ENCODE peak calls at places on chromosomes 13 and 19, in six cellular contexts. Z is endothelial cell of umbilical vein; T is heart left ventricle; K is CD8-positive, alpha-beta T cell; I is Peyer's patch; E is psoas muscle. J is an unnamed sample.

GRCh38 chr13:57418067-57418677 is 213.4 kb upstream of the PCDH17 start:
- DNase-seq in Z (no peak), T (no peak), K (no peak), I (no peak), E (no peak), J (no peak)

GRCh38 chr19:44552324-44552723 is 22.8 kb upstream of the CEACAM20 start:
- DNase-seq in Z (peak; percentile 45), T (no peak), K (no peak), I (peak; percentile 60), E (no peak), J (no peak)

GRCh38 chr19:1106841-1107654 is 3.3 kb downstream of the GPX4 start:
- DNase-seq in Z (no peak), T (no peak), K (no peak), I (no peak), E (no peak), J (no peak)

GRCh38 chr13:33352023-33352422 is 66.5 kb upstream of the STARD13 start:
- DNase-seq in Z (no peak), T (no peak), K (no peak), I (no peak), E (no peak), J (no peak)

GRCh38 chr19:5364674-5365073 is 24.1 kb upstream of the PTPRS start:
- DNase-seq in Z (no peak), T (no peak), K (no peak), I (no peak), E (no peak), J (no peak)

GRCh38 chr19:35908010-35908441 is at the start of gene TYROBP:
- DNase-seq in Z (no peak), T (peak; percentile 64), K (no peak), I (no peak), E (no peak), J (no peak)

GRCh38 chr19:9205506-9206113 is 13.8 kb downstream of the OR7D4 start:
- DNase-seq in Z (peak; percentile 58), T (peak; percentile 58), K (peak; percentile 59), I (peak; percentile 86), E (peak; percentile 61), J (peak; percentile 51)

GRCh38 chr19:48393559-48394330 is at the start of gene GRIN2D:
- DNase-seq in Z (peak; percentile 26), T (no peak), K (no peak), I (no peak), E (no peak), J (peak; percentile 18)

GRCh38 chr13:45704211-45704739 is 2.2 kb downstream of the CBY2 start:
- DNase-seq in Z (no peak), T (no peak), K (no peak), I (no peak), E (no peak), J (no peak)

GRCh38 chr19:40523322-40524047 is 53.2 kb upstream of the SHKBP1 start:
- DNase-seq in Z (peak; percentile 49), T (peak; percentile 48), K (no peak), I (peak; percentile 89), E (peak; percentile 49), J (peak; percentile 35)

GRCh38 chr19:29540128-29540527 is 14.3 kb downstream of the VSTM2B start:
- DNase-seq in Z (no peak), T (no peak), K (no peak), I (peak; percentile 23), E (no peak), J (no peak)

GRCh38 chr19:5031231-5032100 is 62.6 kb downstream of the KDM4B start:
- DNase-seq in Z (peak; percentile 61), T (peak; percentile 85), K (peak; percentile 78), I (peak; percentile 92), E (peak; percentile 86), J (peak; percentile 67)

GRCh38 chr13:39676315-39676876 is 20.9 kb downstream of the COG6 start:
- DNase-seq in Z (peak; percentile 55), T (no peak), K (no peak), I (no peak), E (no peak), J (peak; percentile 43)

GRCh38 chr13:66001136-66001535 is 1229.0 kb downstream of the PCDH9 start:
- DNase-seq in Z (no peak), T (no peak), K (no peak), I (no peak), E (no peak), J (no peak)

GRCh38 chr19:11138659-11139526 is 16.7 kb downstream of the SPC24 start:
- DNase-seq in Z (peak; percentile 51), T (peak; percentile 90), K (no peak), I (peak; percentile 67), E (peak; percentile 87), J (no peak)

GRCh38 chr19:46861691-46862503 is 1.1 kb downstream of the ARHGAP35 start:
- DNase-seq in Z (peak; percentile 33), T (peak; percentile 30), K (no peak), I (peak; percentile 49), E (no peak), J (no peak)

GRCh38 chr13:95784891-95785290 is 108.0 kb downstream of the DNAJC3 start:
- DNase-seq in Z (no peak), T (no peak), K (no peak), I (no peak), E (no peak), J (no peak)

GRCh38 chr19:44757735-44758505 is 9.4 kb downstream of the BCL3 start:
- DNase-seq in Z (peak; percentile 53), T (peak; percentile 92), K (no peak), I (no peak), E (peak; percentile 85), J (no peak)

GRCh38 chr19:23286477-23286876 is 36.3 kb upstream of the ZNF724 start:
- DNase-seq in Z (no peak), T (no peak), K (no peak), I (no peak), E (no peak), J (no peak)

GRCh38 chr19:2076481-2077082 is 19.5 kb downstream of the MOB3A start:
- DNase-seq in Z (no peak), T (no peak), K (no peak), I (no peak), E (no peak), J (no peak)

GRCh38 chr13:30450066-30450465 is 15.7 kb downstream of the HMGB1 start:
- DNase-seq in Z (no peak), T (no peak), K (no peak), I (no peak), E (no peak), J (no peak)

GRCh38 chr13:44573071-44573470 is 3.1 kb downstream of the TSC22D1 start:
- DNase-seq in Z (no peak), T (no peak), K (no peak), I (no peak), E (no peak), J (no peak)

GRCh38 chr13:52862358-52863206 is 14.1 kb upstream of the PCDH8 start:
- DNase-seq in Z (peak; percentile 15), T (no peak), K (no peak), I (no peak), E (no peak), J (no peak)

GRCh38 chr13:22735381-22735995 is 445.3 kb upstream of the SGCG start:
- DNase-seq in Z (no peak), T (peak; percentile 25), K (no peak), I (no peak), E (no peak), J (no peak)

GRCh38 chr13:42524487-42525034 is 49.4 kb upstream of the TNFSF11 start:
- DNase-seq in Z (no peak), T (no peak), K (no peak), I (peak; percentile 77), E (no peak), J (no peak)

GRCh38 chr13:111516712-111517640 is 196.5 kb downstream of the TEX29 start:
- DNase-seq in Z (no peak), T (no peak), K (no peak), I (peak; percentile 28), E (no peak), J (no peak)

GRCh38 chr19:16885166-16885565 is 3.6 kb upstream of the F2RL3 start:
- DNase-seq in Z (no peak), T (no peak), K (no peak), I (no peak), E (no peak), J (no peak)

GRCh38 chr19:49339364-49340068 is 4.3 kb downstream of the CD37 start:
- DNase-seq in Z (peak; percentile 84), T (peak; percentile 94), K (no peak), I (peak; percentile 81), E (peak; percentile 83), J (no peak)

GRCh38 chr13:31824705-31825512 is 85.6 kb downstream of the RXFP2 start:
- DNase-seq in Z (no peak), T (no peak), K (no peak), I (no peak), E (no peak), J (no peak)

GRCh38 chr13:48266150-48266549 is 33.1 kb downstream of the ITM2B start:
- DNase-seq in Z (no peak), T (no peak), K (no peak), I (no peak), E (no peak), J (no peak)
- H3K36me3 ChIP-seq in Z (peaks cover 3% of the 10 kb centered on the region), T (peaks cover 43% of the 10 kb centered on the region), K (peaks cover 17% of the 10 kb centered on the region), I (peaks cover 28% of the 10 kb centered on the region), E (peaks cover 54% of the 10 kb centered on the region), J (peaks cover 15% of the 10 kb centered on the region)

GRCh38 chr13:103187621-103188020 is 121.4 kb upstream of the SLC10A2 start:
- DNase-seq in Z (no peak), T (no peak), K (no peak), I (no peak), E (no peak), J (no peak)
- H3K27ac ChIP-seq in Z (no peak overlapping the region), T (no peak overlapping the region), K (no peak overlapping the region), I (no peak overlapping the region), E (no peak overlapping the region), J (no peak overlapping the region)

GRCh38 chr19:32717496-32717895 is 2.1 kb upstream of the TDRD12 start:
- DNase-seq in Z (no peak), T (no peak), K (no peak), I (no peak), E (no peak), J (no peak)

GRCh38 chr19:32719611-32720059 is at the start of gene TDRD12:
- DNase-seq in Z (no peak), T (no peak), K (no peak), I (no peak), E (no peak), J (no peak)

GRCh38 chr19:32720216-32720935 is 809 bp downstream of the TDRD12 start:
- DNase-seq in Z (no peak), T (no peak), K (no peak), I (no peak), E (no peak), J (no peak)

GRCh38 chr19:32718286-32718685 is 1.3 kb upstream of the TDRD12 start:
- DNase-seq in Z (no peak), T (no peak), K (no peak), I (no peak), E (no peak), J (no peak)

GRCh38 chr19:32720936-32721250 is 1.3 kb downstream of the TDRD12 start:
- DNase-seq in Z (no peak), T (no peak), K (no peak), I (no peak), E (no peak), J (no peak)
- H3K4me1 ChIP-seq in Z (no peaks in the 10 kb centered on the region), T (no peaks in the 10 kb centered on the region), K (no peaks in the 10 kb centered on the region), I (no peaks in the 10 kb centered on the region), E (no peaks in the 10 kb centered on the region), J (no peaks in the 10 kb centered on the region)

DNA sequence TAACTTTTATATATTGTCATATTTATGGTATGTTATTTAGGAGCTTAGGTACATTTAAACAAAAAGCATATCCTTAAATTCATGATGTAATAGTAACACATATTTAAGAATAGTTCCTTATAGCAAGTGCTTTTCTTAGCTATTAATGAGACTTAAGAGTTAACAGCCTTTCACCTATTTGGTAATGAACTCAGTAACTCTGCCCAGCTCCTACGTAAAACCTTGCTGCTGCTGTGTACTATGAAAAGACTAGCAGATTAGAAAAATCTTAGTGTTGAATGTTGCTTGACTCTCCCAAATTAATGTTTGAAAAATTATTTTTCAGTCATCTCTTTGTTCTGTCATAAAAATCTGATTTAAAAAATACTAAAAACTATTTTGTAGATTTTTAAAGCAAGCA is 6.9 kb downstream of the GPR180 start:
- DNase-seq in Z (no peak), T (no peak), K (no peak), I (no peak), E (no peak), J (no peak)
- H3K36me3 ChIP-seq in Z (peaks cover 13% of the 10 kb centered on the region), T (no peaks in the 10 kb centered on the region), K (no peaks in the 10 kb centered on the region), I (peaks cover 5% of the 10 kb centered on the region), E (peaks cover 16% of the 10 kb centered on the region), J (peaks cover 6% of the 10 kb centered on the region)